ENCODE peak calls at places on chromosomes 7 and 10, in six cellular contexts. F is mucosa of descending colon; A is CD8-positive, alpha-beta T cell; S is BE2C; C is GM06990; M is MM.1S. E is an unnamed sample.

GRCh38 chr7:101900103-101900502 is 82.7 kb downstream of the CUX1 start:
- DNase-seq in M (no peak), F (no peak), S (no peak), A (no peak), C (no peak), E (no peak)

GRCh38 chr7:123715198-123715597 is 33.6 kb downstream of the WASL start:
- DNase-seq in C (no peak), F (no peak), M (no peak), S (no peak), A (no peak), E (no peak)

GRCh38 chr7:24971333-24972165 is 8.4 kb downstream of the OSBPL3 start:
- DNase-seq in C (no peak), M (no peak), S (peak; percentile 52), A (no peak), F (no peak), E (peak; percentile 38)

GRCh38 chr10:102065561-102066420 is 642 bp downstream of the HPS6 start:
- DNase-seq in M (peak; percentile 18), S (peak; percentile 48), F (peak; percentile 46), C (peak; percentile 52), A (no peak), E (no peak)

GRCh38 chr7:127885222-127885772 is 145.9 kb downstream of the LRRC4 start:
- DNase-seq in C (no peak), S (no peak), M (no peak), F (no peak), A (no peak), E (no peak)

GRCh38 chr7:135784013-135784412 is 35.4 kb upstream of the FAM180A start:
- DNase-seq in M (no peak), F (no peak), S (no peak), A (no peak), C (no peak), E (no peak)

GRCh38 chr7:64559206-64559605 is 3.7 kb downstream of the ZNF680 start:
- DNase-seq in A (no peak), S (no peak), F (no peak), C (no peak), M (no peak), E (no peak)

GRCh38 chr10:74096777-74097176 is 53.9 kb downstream of the AP3M1 start:
- DNase-seq in S (no peak), C (peak; percentile 60), F (no peak), A (no peak), M (no peak), E (no peak)

GRCh38 chr7:96169439-96169838 is 152.5 kb downstream of the SLC25A13 start:
- DNase-seq in S (no peak), A (no peak), F (no peak), M (no peak), C (no peak), E (peak; percentile 83)

GRCh38 chr7:96321041-96321669 is 743 bp downstream of the SLC25A13 start:
- DNase-seq in A (peak; percentile 25), M (peak; percentile 64), C (no peak), S (peak; percentile 82), F (peak; percentile 95), E (no peak)

GRCh38 chr10:5616871-5617270 is 49.5 kb downstream of the ASB13 start:
- DNase-seq in M (no peak), S (no peak), A (no peak), F (no peak), C (no peak), E (no peak)

DNA sequence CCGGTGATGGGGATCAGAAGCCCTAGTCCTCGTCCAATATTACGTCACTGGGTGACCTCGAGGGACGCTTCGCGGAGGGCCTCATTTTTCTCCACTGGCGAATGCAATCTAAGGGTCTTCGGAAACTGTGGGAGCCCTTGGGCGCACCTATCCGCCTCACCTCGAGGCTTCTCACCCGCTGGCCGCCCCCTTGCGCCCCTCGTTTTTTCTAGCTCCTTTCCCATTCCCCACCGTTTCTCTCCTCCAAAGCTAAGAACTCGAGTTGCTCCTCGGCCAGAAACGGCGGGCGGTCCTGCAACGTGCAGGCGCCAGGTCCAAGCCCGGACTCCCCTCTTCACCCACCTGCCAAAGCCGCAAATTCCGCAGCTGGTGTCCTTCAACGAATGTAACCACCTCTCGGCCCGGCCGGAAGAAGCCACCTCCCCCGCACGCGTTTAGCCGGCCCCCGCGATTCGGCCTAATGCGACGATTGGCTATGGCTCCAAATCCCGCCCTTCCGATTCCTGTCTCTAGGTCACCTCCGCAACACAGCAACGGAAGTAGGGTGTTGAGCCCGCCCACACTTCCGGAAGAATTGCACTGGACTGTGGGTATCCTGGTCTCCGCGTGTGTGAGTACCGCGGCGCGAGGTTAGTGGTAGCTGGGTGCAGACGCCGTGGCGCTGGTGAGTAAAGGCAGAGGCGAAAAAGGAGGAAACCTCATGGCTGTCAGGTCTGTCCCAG is at the start of the genes ATP5MK and PDCD11:
- DNase-seq in C (peak; percentile 95), S (peak; percentile 96), M (peak; percentile 99), A (peak; percentile 94), F (peak; percentile 99), E (peak; percentile 87)
- TF ChIP-seq CTCF in C (peak; percentile 28), S (peak; percentile 24), M (peak; percentile 36), A (no peak), F (no peak), E (peak; percentile 34)

GRCh38 chr7:91109200-91109599 is 155.0 kb upstream of the FZD1 start:
- DNase-seq in F (no peak), S (no peak), A (no peak), M (no peak), C (no peak), E (no peak)

GRCh38 chr7:91098566-91098965 is 165.7 kb upstream of the FZD1 start:
- DNase-seq in M (no peak), F (no peak), C (no peak), S (no peak), A (no peak), E (no peak)

DNA sequence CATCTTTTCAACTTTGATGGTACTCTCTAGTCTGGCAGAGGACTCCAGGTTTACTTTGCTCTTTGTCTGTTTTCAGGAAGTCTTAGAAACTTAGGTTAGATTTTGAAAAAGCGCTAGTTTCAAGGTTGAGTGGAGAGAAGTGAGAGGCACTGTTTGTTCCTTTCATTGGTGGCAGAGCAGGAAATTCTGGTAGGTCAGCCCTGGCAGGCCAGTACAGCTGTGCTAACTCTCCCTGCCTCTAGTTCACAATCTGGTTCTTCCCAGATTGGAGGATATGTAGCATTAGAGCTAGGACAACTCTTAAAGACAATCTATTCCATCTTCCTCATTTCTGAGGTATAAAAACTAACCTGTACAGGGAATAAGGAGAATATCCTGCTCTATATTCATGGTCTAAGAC is 160.9 kb upstream of the FZD1 start:
- DNase-seq in S (no peak), F (no peak), M (no peak), C (no peak), A (no peak), E (no peak)
- H3K4me3 ChIP-seq in S (no peak overlapping the region), F (no peak overlapping the region), M (no peak overlapping the region), C (no peak overlapping the region), A (no peak overlapping the region), E (no peak overlapping the region)

GRCh38 chr10:62048473-62048872 is 147.0 kb downstream of the ARID5B start:
- DNase-seq in C (no peak), S (no peak), M (peak; percentile 32), F (no peak), A (no peak), E (no peak)
- TF ChIP-seq CTCF in C (no peak), S (no peak), M (no peak), F (no peak), A (no peak), E (no peak)

GRCh38 chr7:27149817-27150567 is 2.4 kb downstream of the HOXA3 start:
- DNase-seq in S (no peak), F (peak; percentile 52), M (no peak), A (no peak), C (no peak), E (no peak)
- H3K4me3 ChIP-seq in S (peak overlapping the region; percentile 56), F (peak overlapping the region; percentile 74), M (peak overlapping the region; percentile 61), A (peak overlapping the region; percentile 54), C (no peak overlapping the region), E (peak overlapping the region; percentile 75)

GRCh38 chr10:52778511-52779392 is 6.2 kb upstream of the MBL2 start:
- DNase-seq in A (no peak), S (peak; percentile 28), F (peak; percentile 6), C (no peak), M (no peak), E (no peak)
- TF ChIP-seq CTCF in A (no peak), S (peak; percentile 47), F (no peak), C (peak; percentile 27), M (peak; percentile 43), E (peak; percentile 75)

GRCh38 chr10:682931-683447 is 6.5 kb downstream of the DIP2C start:
- DNase-seq in S (no peak), C (no peak), A (no peak), F (no peak), M (no peak), E (no peak)
- H3K4me3 ChIP-seq in S (no peak overlapping the region), C (no peak overlapping the region), A (no peak overlapping the region), F (no peak overlapping the region), M (no peak overlapping the region), E (peak overlapping the region; percentile 61)